ENCODE peak calls at places on chromosomes 6 and 20, in eight cellular contexts. L is heart left ventricle, Q is Peyer's patch, U is A549, V is thyroid gland, B is ovary, O is uterus, Z is transverse colon. A is an unnamed sample.

GRCh38 chr6:106223300-106223930 is 102.1 kb downstream of the ATG5 start:
- DNase-seq in L (no peak), Q (peak), U (peak), V (peak), B (peak), O (peak), Z (peak), A (peak)

GRCh38 chr20:1671891-1672669 is 14.5 kb upstream of the SIRPG start:
- DNase-seq in L (no peak), Q (no peak), U (no peak), V (no peak), B (no peak), O (no peak), Z (no peak), A (no peak)

GRCh38 chr6:158642097-158642601 is 2.4 kb downstream of the DYNLT1 start:
- DNase-seq in L (no peak), Q (no peak), U (no peak), V (peak), B (no peak), O (no peak), Z (no peak), A (peak)

GRCh38 chr6:31267504-31268371 is 4.2 kb downstream of the HLA-C start:
- DNase-seq in L (no peak), Q (no peak), U (no peak), V (no peak), B (no peak), O (no peak), Z (peak), A (no peak)

GRCh38 chr6:26105842-26106241 is 18.6 kb downstream of the HFE start:
- DNase-seq in L (no peak), Q (no peak), U (no peak), V (no peak), B (no peak), O (no peak), Z (no peak), A (no peak)

GRCh38 chr6:75852721-75853120 is 103.7 kb downstream of the MYO6 start:
- DNase-seq in L (no peak), Q (no peak), U (no peak), V (no peak), B (no peak), O (no peak), Z (no peak), A (no peak)

GRCh38 chr6:83365931-83366330 is 64.9 kb downstream of the ME1 start:
- DNase-seq in L (no peak), Q (no peak), U (no peak), V (no peak), B (no peak), O (no peak), Z (no peak), A (no peak)

GRCh38 chr6:75291331-75291730 is 6.7 kb upstream of the TMEM30A start:
- DNase-seq in L (no peak), Q (no peak), U (no peak), V (no peak), B (no peak), O (no peak), Z (no peak), A (no peak)

GRCh38 chr6:133132583-133132982 is 108.6 kb upstream of the EYA4 start:
- DNase-seq in L (no peak), Q (no peak), U (no peak), V (no peak), B (no peak), O (no peak), Z (no peak), A (no peak)

DNA sequence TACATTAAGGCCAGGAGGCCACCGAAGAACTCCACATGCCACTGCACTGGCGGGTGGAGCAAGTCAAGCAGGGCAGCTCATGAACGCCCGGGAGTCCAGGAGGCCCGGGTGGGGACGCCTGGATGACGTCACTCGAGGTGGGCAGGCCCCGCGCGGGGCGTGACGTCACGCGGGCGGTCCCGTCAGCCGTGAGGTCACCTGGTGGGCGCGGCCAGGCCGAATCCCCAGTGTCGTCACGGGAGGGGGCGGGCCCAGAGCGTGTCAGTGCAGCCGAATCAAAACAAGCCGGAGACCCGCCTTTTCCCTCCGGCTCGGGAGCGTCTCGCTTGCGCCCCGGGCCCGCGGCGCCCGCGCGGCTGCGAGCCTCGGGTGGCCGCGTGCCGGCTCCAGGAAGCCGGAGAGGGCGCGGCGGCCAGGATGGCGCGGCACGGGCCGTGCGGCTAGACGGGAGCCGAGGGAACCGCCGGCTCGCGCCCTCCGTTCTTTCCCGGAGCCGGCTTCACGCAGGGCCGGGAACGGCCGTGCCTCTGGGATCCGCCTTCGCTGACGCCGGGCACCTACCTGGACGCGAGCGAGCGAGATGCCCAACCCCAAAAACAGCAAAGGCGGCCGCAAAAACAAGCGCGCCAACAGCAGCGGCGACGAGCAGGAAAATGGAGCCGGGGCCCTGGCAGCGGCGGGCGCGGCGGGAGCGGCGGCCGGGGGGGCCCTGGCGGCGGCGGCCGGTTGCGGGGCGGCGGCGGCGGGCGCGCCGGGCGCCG is at the start of gene HECA:
- DNase-seq in L (peak), Q (peak), U (peak), V (peak), B (peak), O (peak), Z (peak), A (peak)
- TF ChIP-seq POLR2A in L (peak), Q (peak), U (no peak), V (peak), B (peak), O (peak), Z (peak), A (peak)

DNA sequence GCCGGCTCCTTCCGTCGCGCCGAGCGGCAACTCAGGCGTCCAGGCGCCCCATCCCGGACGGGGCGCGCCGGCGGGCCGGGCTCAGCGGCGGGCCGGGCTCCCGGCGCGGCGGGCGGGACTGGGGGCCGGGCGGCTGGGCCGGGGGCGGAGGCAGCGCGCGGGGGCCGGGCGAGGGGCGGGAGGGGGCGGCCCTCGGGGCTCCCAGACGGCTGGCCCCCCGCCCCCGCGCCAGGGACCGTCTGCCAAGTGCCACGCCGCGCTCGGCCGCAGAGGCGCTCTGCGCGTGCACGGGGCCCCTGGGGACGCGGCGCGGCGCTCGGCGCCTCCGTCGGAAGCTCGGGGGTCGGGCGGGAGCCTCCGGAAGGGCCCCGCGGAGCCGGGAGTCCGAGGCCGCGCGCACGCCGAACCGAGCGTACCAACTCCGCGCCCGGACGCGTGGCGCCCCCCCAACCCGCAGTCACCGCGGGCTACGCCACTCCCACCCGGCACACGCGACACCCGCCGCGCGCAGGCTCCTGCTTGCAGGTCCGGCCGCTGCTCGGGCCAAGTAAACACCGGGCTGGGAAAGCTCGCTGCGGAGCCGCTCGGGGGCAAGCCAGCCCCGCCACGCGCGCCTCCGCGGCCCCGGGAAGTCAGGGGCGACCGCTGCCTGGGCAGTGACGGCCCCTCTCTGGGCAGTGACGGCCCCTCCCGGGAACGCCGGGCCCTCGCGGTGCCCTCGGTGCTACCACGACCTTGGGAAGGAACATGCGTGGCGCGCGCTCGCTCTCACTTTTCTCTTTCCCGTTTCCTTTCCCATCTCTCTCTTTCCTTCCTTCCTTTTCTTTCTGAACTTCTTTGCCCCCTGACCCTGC is at the start of gene PREX1:
- DNase-seq in L (peak), Q (peak), U (peak), V (peak), B (peak), O (peak), Z (peak), A (peak)
- TF ChIP-seq POLR2A in L (peak), Q (no peak), U (peak), V (peak), B (no peak), O (peak), Z (no peak), A (peak)

DNA sequence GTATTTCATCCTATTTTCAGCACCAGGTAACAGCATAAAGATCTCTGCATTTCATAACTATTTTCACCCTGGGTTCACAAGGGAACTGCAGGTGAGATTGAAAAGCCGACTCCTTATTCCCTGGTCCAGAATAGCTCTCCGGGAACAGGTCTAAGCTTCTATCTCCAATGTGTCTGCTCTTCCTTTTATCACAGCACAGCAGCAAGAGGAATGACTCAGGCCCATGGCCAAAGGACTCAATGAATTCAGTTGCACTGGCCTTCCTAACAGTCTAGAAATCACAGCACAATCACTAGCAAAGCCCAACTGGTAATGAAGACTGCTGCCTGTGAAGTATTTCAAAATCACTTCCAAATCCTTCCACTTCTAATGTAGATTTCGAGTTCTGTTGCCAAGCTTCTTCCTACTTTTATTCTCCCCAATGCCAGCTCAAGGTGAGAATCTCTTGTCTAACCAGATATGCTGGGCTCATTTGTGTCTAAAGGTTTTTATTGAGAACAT is 30.7 kb downstream of the HMGN3 start:
- DNase-seq in L (no peak), Q (no peak), U (no peak), V (no peak), B (no peak), O (no peak), Z (no peak), A (no peak)
- TF ChIP-seq POLR2A in L (no peak), Q (no peak), U (no peak), V (no peak), B (no peak), O (no peak), Z (no peak), A (no peak)

GRCh38 chr6:43773050-43773956 is 3.3 kb downstream of the VEGFA start:
- DNase-seq in L (peak), Q (peak), U (peak), V (peak), B (peak), O (peak), Z (peak), A (peak)
- TF ChIP-seq POLR2A in L (peak), Q (peak), U (no peak), V (peak), B (no peak), O (no peak), Z (peak), A (no peak)

DNA sequence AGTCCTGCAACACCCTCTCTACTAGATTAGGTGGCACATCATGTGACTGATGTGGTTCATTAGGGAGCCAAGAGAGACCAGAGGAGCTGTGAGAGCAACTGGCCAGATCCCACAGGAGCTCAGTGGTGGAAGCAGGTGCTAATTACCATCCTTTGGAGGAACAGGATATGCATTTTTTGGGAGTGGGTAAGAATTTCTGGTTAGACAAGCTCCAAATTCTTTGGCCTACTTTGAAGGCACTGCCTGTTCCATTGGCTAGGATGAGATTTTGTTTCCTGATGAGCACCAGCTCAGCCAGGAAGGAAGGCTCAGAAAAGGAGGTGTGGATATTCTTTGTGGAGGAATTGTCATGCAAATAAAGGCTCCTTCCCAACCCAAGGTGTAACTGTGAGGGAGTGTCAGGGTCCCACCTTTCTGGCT is 130.3 kb upstream of the BMP2 start:
- DNase-seq in L (no peak), Q (no peak), U (no peak), V (no peak), B (no peak), O (no peak), Z (no peak), A (no peak)
- TF ChIP-seq POLR2A in L (no peak), Q (no peak), U (no peak), V (no peak), B (no peak), O (no peak), Z (no peak), A (no peak)

GRCh38 chr20:36462440-36463211 is 78.7 kb upstream of the MYL9 start:
- DNase-seq in L (peak), Q (peak), U (no peak), V (peak), B (peak), O (peak), Z (peak), A (no peak)
- TF ChIP-seq POLR2A in L (peak), Q (no peak), U (peak), V (peak), B (peak), O (peak), Z (peak), A (peak)

GRCh38 chr6:7124631-7125030 is 16.9 kb downstream of the RREB1 start:
- DNase-seq in L (no peak), Q (no peak), U (no peak), V (no peak), B (no peak), O (no peak), Z (no peak), A (no peak)

GRCh38 chr6:7121704-7122241 is 14.0 kb downstream of the RREB1 start:
- DNase-seq in L (no peak), Q (no peak), U (no peak), V (no peak), B (no peak), O (no peak), Z (no peak), A (no peak)

GRCh38 chr6:7125290-7125689 is 17.5 kb downstream of the RREB1 start:
- DNase-seq in L (no peak), Q (no peak), U (no peak), V (no peak), B (no peak), O (no peak), Z (no peak), A (no peak)

GRCh38 chr6:7124114-7124513 is 16.4 kb downstream of the RREB1 start:
- DNase-seq in L (no peak), Q (no peak), U (no peak), V (no peak), B (no peak), O (no peak), Z (no peak), A (no peak)

GRCh38 chr6:7122684-7123083 is 14.9 kb downstream of the RREB1 start:
- DNase-seq in L (no peak), Q (no peak), U (no peak), V (no peak), B (no peak), O (no peak), Z (no peak), A (no peak)
- TF ChIP-seq POLR2A in L (no peak), Q (no peak), U (no peak), V (no peak), B (no peak), O (no peak), Z (no peak), A (no peak)

GRCh38 chr6:137808836-137809315 is 58.2 kb upstream of the TNFAIP3 start:
- DNase-seq in L (no peak), Q (no peak), U (no peak), V (no peak), B (no peak), O (no peak), Z (no peak), A (no peak)

GRCh38 chr6:137810554-137811120 is 56.4 kb upstream of the TNFAIP3 start:
- DNase-seq in L (no peak), Q (no peak), U (no peak), V (no peak), B (no peak), O (no peak), Z (no peak), A (no peak)

GRCh38 chr6:137811912-137812553 is 55.0 kb upstream of the TNFAIP3 start:
- DNase-seq in L (no peak), Q (no peak), U (no peak), V (no peak), B (no peak), O (no peak), Z (no peak), A (no peak)

GRCh38 chr6:137813308-137813707 is 53.8 kb upstream of the TNFAIP3 start:
- DNase-seq in L (no peak), Q (no peak), U (no peak), V (no peak), B (no peak), O (no peak), Z (no peak), A (no peak)

GRCh38 chr6:137811121-137811911 is 55.7 kb upstream of the TNFAIP3 start:
- DNase-seq in L (peak), Q (peak), U (peak), V (peak), B (no peak), O (peak), Z (peak), A (peak)
- TF ChIP-seq POLR2A in L (no peak), Q (peak), U (no peak), V (no peak), B (no peak), O (no peak), Z (peak), A (no peak)

A was measured in H54.